ENCODE peak calls at places on chromosomes 13 and 19, in seven cellular contexts. A is astrocyte of the spinal cord; M is WTC11; F is gastrocnemius medialis; H is NK-92 treated with Interleukin-12 subunit alpha and Interleukin-12 subunit beta, amount 100 ng/mL, for 24 hours; Q is heart right ventricle; R is T-helper 2 cell. Y is an unnamed sample.

GRCh38 chr13:112761701-112762689 is 72.2 kb downstream of the ATP11A start:
- DNase-seq in A (no peak), M (no peak), F (no peak), H (no peak), Q (no peak), R (no peak), Y (no peak)

GRCh38 chr19:18611327-18612050 is 1.2 kb upstream of the TMEM59L start:
- DNase-seq in A (no peak), M (peak; percentile 67), F (no peak), H (no peak), Q (no peak), R (no peak), Y (peak; percentile 47)

GRCh38 chr19:16180611-16181010 is 4.6 kb upstream of the FAM32A start:
- DNase-seq in A (peak; percentile 58), M (no peak), F (no peak), H (no peak), Q (no peak), R (no peak), Y (no peak)

GRCh38 chr13:110254151-110254679 is 52.7 kb downstream of the COL4A1 start:
- DNase-seq in A (peak; percentile 57), M (no peak), F (no peak), H (no peak), Q (no peak), R (no peak), Y (no peak)

GRCh38 chr19:29193116-29193515 is 19.8 kb downstream of the UQCRFS1 start:
- DNase-seq in A (no peak), M (no peak), F (no peak), H (no peak), Q (no peak), R (no peak), Y (no peak)

GRCh38 chr19:44869728-44870470 is 21.2 kb upstream of the TOMM40 start:
- DNase-seq in A (peak; percentile 93), M (no peak), F (no peak), H (no peak), Q (no peak), R (no peak), Y (no peak)

GRCh38 chr19:33552928-33553279 is 31.3 kb upstream of the PEPD start:
- DNase-seq in A (no peak), M (no peak), F (no peak), H (no peak), Q (no peak), R (no peak), Y (no peak)

GRCh38 chr13:99404005-99404755 is 97.0 kb upstream of the GPR183 start:
- DNase-seq in A (no peak), M (no peak), F (no peak), H (no peak), Q (no peak), R (no peak), Y (no peak)

GRCh38 chr19:45897413-45897812 is 5.0 kb downstream of the MYPOP start:
- DNase-seq in A (no peak), M (no peak), F (no peak), H (no peak), Q (no peak), R (no peak), Y (no peak)

GRCh38 chr19:17121736-17122293 is 46.2 kb downstream of the MYO9B start:
- DNase-seq in A (peak; percentile 73), M (no peak), F (no peak), H (no peak), Q (no peak), R (no peak), Y (no peak)

GRCh38 chr19:52724701-52725514 is 9.9 kb downstream of the ZNF611 start:
- DNase-seq in A (no peak), M (no peak), F (no peak), H (no peak), Q (no peak), R (no peak), Y (no peak)

GRCh38 chr19:7326105-7326877 is 22.4 kb upstream of the ARHGEF18 start:
- DNase-seq in A (peak; percentile 4), M (peak; percentile 80), F (no peak), H (peak; percentile 27), Q (no peak), R (peak; percentile 14), Y (no peak)

GRCh38 chr13:68185767-68186166 is 955.6 kb upstream of the PCDH9 start:
- DNase-seq in A (peak; percentile 8), M (no peak), F (no peak), H (no peak), Q (no peak), R (no peak), Y (no peak)

GRCh38 chr13:66492479-66492878 is 737.7 kb downstream of the PCDH9 start:
- DNase-seq in A (no peak), M (no peak), F (no peak), H (no peak), Q (no peak), R (no peak), Y (no peak)

GRCh38 chr13:32897296-32897695 is 118.9 kb upstream of the KL start:
- DNase-seq in A (no peak), M (no peak), F (no peak), H (no peak), Q (no peak), R (no peak), Y (no peak)

GRCh38 chr19:46573679-46574522 is 27.2 kb upstream of the CALM3 start:
- DNase-seq in A (no peak), M (no peak), F (no peak), H (no peak), Q (no peak), R (no peak), Y (no peak)

GRCh38 chr13:39035799-39036198 is 2.1 kb downstream of the PROSER1 start:
- DNase-seq in A (no peak), M (no peak), F (no peak), H (no peak), Q (no peak), R (no peak), Y (no peak)

GRCh38 chr13:38819053-38819452 is 132.2 kb downstream of the FREM2 start:
- DNase-seq in A (peak; percentile 83), M (no peak), F (no peak), H (no peak), Q (no peak), R (no peak), Y (no peak)

GRCh38 chr13:110856941-110857835 is 57.7 kb downstream of the ANKRD10 start:
- DNase-seq in A (no peak), M (no peak), F (no peak), H (no peak), Q (no peak), R (peak; percentile 36), Y (no peak)

GRCh38 chr13:23867027-23867491 is 22.1 kb downstream of the MIPEP start:
- DNase-seq in A (peak; percentile 46), M (no peak), F (no peak), H (no peak), Q (no peak), R (no peak), Y (no peak)

GRCh38 chr13:102770435-102770834 is 3.2 kb downstream of the TEX30 start:
- DNase-seq in A (no peak), M (no peak), F (no peak), H (no peak), Q (no peak), R (no peak), Y (no peak)

GRCh38 chr13:114068723-114069322 is 63.6 kb downstream of the RASA3 start:
- DNase-seq in A (no peak), M (peak; percentile 18), F (peak; percentile 44), H (no peak), Q (no peak), R (no peak), Y (peak; percentile 47)

GRCh38 chr13:41017744-41018582 is 1.2 kb downstream of the ELF1 start:
- DNase-seq in A (no peak), M (no peak), F (no peak), H (no peak), Q (no peak), R (no peak), Y (no peak)

GRCh38 chr19:52638601-52639000 is 446 bp upstream of the ZNF83 start:
- DNase-seq in A (no peak), M (peak; percentile 23), F (no peak), H (no peak), Q (peak; percentile 17), R (no peak), Y (no peak)

GRCh38 chr13:100789481-100789880 is 114.9 kb upstream of the TMTC4 start:
- DNase-seq in A (peak; percentile 41), M (no peak), F (no peak), H (no peak), Q (no peak), R (no peak), Y (no peak)

GRCh38 chr19:13869324-13869723 is 7.6 kb upstream of the NANOS3 start:
- DNase-seq in A (no peak), M (no peak), F (no peak), H (no peak), Q (no peak), R (no peak), Y (no peak)

GRCh38 chr19:55537741-55538111 is 793 bp upstream of the SBK2 start:
- DNase-seq in A (no peak), M (no peak), F (no peak), H (no peak), Q (no peak), R (no peak), Y (no peak)

GRCh38 chr13:94617389-94618000 is 15.8 kb downstream of the GPR180 start:
- DNase-seq in A (peak; percentile 24), M (no peak), F (no peak), H (no peak), Q (no peak), R (peak; percentile 13), Y (peak; percentile 52)

GRCh38 chr13:100675660-100676129 is 1.1 kb upstream of the TMTC4 start:
- DNase-seq in A (no peak), M (no peak), F (no peak), H (no peak), Q (no peak), R (no peak), Y (no peak)

GRCh38 chr13:33799950-33800592 is 17.9 kb upstream of the RFC3 start:
- DNase-seq in A (peak; percentile 61), M (no peak), F (no peak), H (no peak), Q (no peak), R (no peak), Y (peak; percentile 21)

GRCh38 chr13:35988648-35989081 is 142.5 kb downstream of the DCLK1 start:
- DNase-seq in A (peak; percentile 66), M (no peak), F (no peak), H (no peak), Q (no peak), R (no peak), Y (no peak)

GRCh38 chr13:46831588-46832194 is 34.7 kb upstream of the ESD start:
- DNase-seq in A (peak; percentile 67), M (peak; percentile 44), F (no peak), H (no peak), Q (no peak), R (no peak), Y (peak; percentile 36)

GRCh38 chr13:80177327-80177726 is 163.6 kb downstream of the SPRY2 start:
- DNase-seq in A (no peak), M (no peak), F (no peak), H (no peak), Q (no peak), R (no peak), Y (no peak)

GRCh38 chr19:30357580-30357954 is 14.6 kb upstream of the ZNF536 start:
- DNase-seq in A (no peak), M (no peak), F (no peak), H (no peak), Q (no peak), R (no peak), Y (no peak)

GRCh38 chr19:19179548-19180441 is 9.7 kb upstream of the MEF2B start:
- DNase-seq in A (no peak), M (no peak), F (no peak), H (no peak), Q (no peak), R (no peak), Y (no peak)

GRCh38 chr19:34308381-34309367 is 54.3 kb downstream of the GARRE1 start:
- DNase-seq in A (no peak), M (no peak), F (no peak), H (no peak), Q (no peak), R (peak; percentile 73), Y (no peak)

GRCh38 chr19:10819124-10820060 is 16.6 kb downstream of the TMED1 start:
- DNase-seq in A (no peak), M (no peak), F (no peak), H (no peak), Q (no peak), R (no peak), Y (no peak)

GRCh38 chr13:26967119-26968038 is 204.2 kb downstream of the USP12 start:
- DNase-seq in A (no peak), M (no peak), F (no peak), H (no peak), Q (peak; percentile 52), R (no peak), Y (peak; percentile 46)